ENCODE peak calls at places on chromosomes 16 and 17, in six cellular contexts. One of them, this sample, is unnamed.
A peak's percentile ranks its signal among the peaks of the same experiment; 100 is the strongest.

GRCh38 chr17:44623070-44623725 is 33.1 kb upstream of the MEIOC start:
- DNase-seq in CD8-positive, alpha-beta T cell: no peak
- DNase-seq in tibial nerve: no peak
- DNase-seq in fibroblast of pulmonary artery: no peak
- DNase-seq in foreskin fibroblast: no peak
- DNase-seq in CD4-positive, alpha-beta T cell: no peak
- DNase-seq in this sample: no peak

GRCh38 chr16:15976929-15977637 is 27.7 kb downstream of the ABCC1 start:
- DNase-seq in foreskin fibroblast: peak; percentile 65
- DNase-seq in fibroblast of pulmonary artery: peak; percentile 91
- DNase-seq in CD8-positive, alpha-beta T cell: no peak
- DNase-seq in tibial nerve: peak; percentile 31
- DNase-seq in CD4-positive, alpha-beta T cell: no peak
- DNase-seq in this sample: no peak

GRCh38 chr17:50090071-50090470 is 5.1 kb upstream of the PDK2 start:
- DNase-seq in tibial nerve: no peak
- DNase-seq in CD4-positive, alpha-beta T cell: no peak
- DNase-seq in foreskin fibroblast: no peak
- DNase-seq in fibroblast of pulmonary artery: no peak
- DNase-seq in CD8-positive, alpha-beta T cell: no peak
- DNase-seq in this sample: no peak

GRCh38 chr17:44217738-44218343 is 1.6 kb downstream of the UBTF start:
- DNase-seq in CD4-positive, alpha-beta T cell: no peak
- DNase-seq in fibroblast of pulmonary artery: no peak
- DNase-seq in tibial nerve: no peak
- DNase-seq in CD8-positive, alpha-beta T cell: no peak
- DNase-seq in foreskin fibroblast: no peak
- DNase-seq in this sample: no peak

GRCh38 chr17:63762106-63763078 is 11.0 kb downstream of the CCDC47 start:
- DNase-seq in tibial nerve: no peak
- DNase-seq in CD8-positive, alpha-beta T cell: no peak
- DNase-seq in CD4-positive, alpha-beta T cell: no peak
- DNase-seq in foreskin fibroblast: no peak
- DNase-seq in fibroblast of pulmonary artery: no peak
- DNase-seq in this sample: no peak

GRCh38 chr17:80720624-80721577 is 176.3 kb downstream of the RPTOR start:
- DNase-seq in tibial nerve: no peak
- DNase-seq in foreskin fibroblast: no peak
- DNase-seq in CD4-positive, alpha-beta T cell: peak; percentile 54
- DNase-seq in CD8-positive, alpha-beta T cell: peak; percentile 38
- DNase-seq in fibroblast of pulmonary artery: peak; percentile 62
- DNase-seq in this sample: no peak

GRCh38 chr16:75053791-75054555 is 55.1 kb downstream of the ZNRF1 start:
- DNase-seq in CD4-positive, alpha-beta T cell: no peak
- DNase-seq in foreskin fibroblast: peak; percentile 15
- DNase-seq in fibroblast of pulmonary artery: no peak
- DNase-seq in CD8-positive, alpha-beta T cell: no peak
- DNase-seq in tibial nerve: peak; percentile 27
- DNase-seq in this sample: no peak

GRCh38 chr16:54780266-54780665 is 150.4 kb upstream of the IRX5 start:
- DNase-seq in tibial nerve: no peak
- DNase-seq in fibroblast of pulmonary artery: no peak
- DNase-seq in CD8-positive, alpha-beta T cell: no peak
- DNase-seq in foreskin fibroblast: no peak
- DNase-seq in CD4-positive, alpha-beta T cell: no peak
- DNase-seq in this sample: no peak

GRCh38 chr17:15395091-15395490 is 53.7 kb upstream of the TEKT3 start:
- DNase-seq in fibroblast of pulmonary artery: no peak
- DNase-seq in tibial nerve: no peak
- DNase-seq in CD4-positive, alpha-beta T cell: no peak
- DNase-seq in CD8-positive, alpha-beta T cell: no peak
- DNase-seq in foreskin fibroblast: no peak
- DNase-seq in this sample: no peak

GRCh38 chr17:15399443-15399842 is 58.0 kb upstream of the TEKT3 start:
- DNase-seq in tibial nerve: no peak
- DNase-seq in fibroblast of pulmonary artery: no peak
- DNase-seq in CD8-positive, alpha-beta T cell: no peak
- DNase-seq in CD4-positive, alpha-beta T cell: no peak
- DNase-seq in foreskin fibroblast: no peak
- DNase-seq in this sample: no peak

GRCh38 chr17:15398291-15398690 is 56.9 kb upstream of the TEKT3 start:
- DNase-seq in CD4-positive, alpha-beta T cell: no peak
- DNase-seq in tibial nerve: no peak
- DNase-seq in CD8-positive, alpha-beta T cell: no peak
- DNase-seq in foreskin fibroblast: peak; percentile 82
- DNase-seq in fibroblast of pulmonary artery: peak; percentile 36
- DNase-seq in this sample: no peak

GRCh38 chr17:15397605-15398004 is 56.2 kb upstream of the TEKT3 start:
- DNase-seq in fibroblast of pulmonary artery: no peak
- DNase-seq in CD4-positive, alpha-beta T cell: no peak
- DNase-seq in CD8-positive, alpha-beta T cell: no peak
- DNase-seq in foreskin fibroblast: no peak
- DNase-seq in tibial nerve: no peak
- DNase-seq in this sample: no peak

DNA sequence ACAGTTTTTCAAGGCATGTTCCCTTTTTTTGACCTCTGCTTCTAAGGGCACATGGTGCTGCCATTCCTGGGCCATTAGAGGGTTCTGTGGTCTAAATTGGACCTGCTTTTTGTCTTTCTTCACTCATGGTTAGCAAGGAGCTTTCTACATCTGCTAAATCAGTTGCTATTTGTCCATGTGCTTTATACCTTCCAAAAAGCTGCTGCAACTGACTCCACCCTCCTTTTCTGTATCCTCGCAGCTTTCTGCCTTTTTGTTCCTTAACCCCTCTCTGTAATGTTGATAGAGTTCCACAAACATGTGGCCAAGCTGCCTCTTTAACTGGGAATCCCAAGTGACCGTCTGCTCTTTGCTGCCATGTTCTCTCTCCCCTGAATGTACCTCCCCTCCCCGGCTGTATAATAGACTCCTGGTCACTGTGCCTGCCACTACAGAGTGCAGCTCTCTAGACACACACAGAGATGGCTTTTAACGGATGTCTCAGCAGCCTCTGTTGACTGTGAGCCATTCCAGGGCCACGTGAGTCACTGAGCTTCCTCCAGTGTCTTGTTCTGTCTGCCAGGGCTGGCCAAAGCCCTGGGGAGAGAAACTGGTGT is 57.4 kb upstream of the TEKT3 start:
- DNase-seq in CD8-positive, alpha-beta T cell: no peak
- DNase-seq in CD4-positive, alpha-beta T cell: no peak
- DNase-seq in fibroblast of pulmonary artery: peak; percentile 30
- DNase-seq in tibial nerve: no peak
- DNase-seq in foreskin fibroblast: peak; percentile 79
- DNase-seq in this sample: no peak
- TF ChIP-seq CTCF in CD8-positive, alpha-beta T cell: no peak
- TF ChIP-seq CTCF in CD4-positive, alpha-beta T cell: no peak
- TF ChIP-seq CTCF in fibroblast of pulmonary artery: no peak
- TF ChIP-seq CTCF in tibial nerve: no peak
- TF ChIP-seq CTCF in foreskin fibroblast: no peak
- TF ChIP-seq CTCF in this sample: no peak

GRCh38 chr17:1108560-1108809 is 71.3 kb downstream of the ABR start:
- DNase-seq in tibial nerve: no peak
- DNase-seq in fibroblast of pulmonary artery: no peak
- DNase-seq in CD4-positive, alpha-beta T cell: no peak
- DNase-seq in foreskin fibroblast: peak; percentile 23
- DNase-seq in CD8-positive, alpha-beta T cell: no peak
- DNase-seq in this sample: no peak

GRCh38 chr17:1110844-1111598 is 68.8 kb downstream of the ABR start:
- DNase-seq in fibroblast of pulmonary artery: peak; percentile 79
- DNase-seq in foreskin fibroblast: peak; percentile 89
- DNase-seq in CD4-positive, alpha-beta T cell: no peak
- DNase-seq in tibial nerve: peak; percentile 28
- DNase-seq in CD8-positive, alpha-beta T cell: no peak
- DNase-seq in this sample: peak; percentile 94

GRCh38 chr17:1108810-1109605 is 70.8 kb downstream of the ABR start:
- DNase-seq in CD8-positive, alpha-beta T cell: peak; percentile 60
- DNase-seq in tibial nerve: peak; percentile 20
- DNase-seq in CD4-positive, alpha-beta T cell: peak; percentile 50
- DNase-seq in foreskin fibroblast: peak; percentile 84
- DNase-seq in fibroblast of pulmonary artery: peak; percentile 58
- DNase-seq in this sample: no peak

GRCh38 chr17:1110524-1110843 is 69.3 kb downstream of the ABR start:
- DNase-seq in CD8-positive, alpha-beta T cell: no peak
- DNase-seq in tibial nerve: no peak
- DNase-seq in foreskin fibroblast: no peak
- DNase-seq in CD4-positive, alpha-beta T cell: no peak
- DNase-seq in fibroblast of pulmonary artery: no peak
- DNase-seq in this sample: no peak

DNA sequence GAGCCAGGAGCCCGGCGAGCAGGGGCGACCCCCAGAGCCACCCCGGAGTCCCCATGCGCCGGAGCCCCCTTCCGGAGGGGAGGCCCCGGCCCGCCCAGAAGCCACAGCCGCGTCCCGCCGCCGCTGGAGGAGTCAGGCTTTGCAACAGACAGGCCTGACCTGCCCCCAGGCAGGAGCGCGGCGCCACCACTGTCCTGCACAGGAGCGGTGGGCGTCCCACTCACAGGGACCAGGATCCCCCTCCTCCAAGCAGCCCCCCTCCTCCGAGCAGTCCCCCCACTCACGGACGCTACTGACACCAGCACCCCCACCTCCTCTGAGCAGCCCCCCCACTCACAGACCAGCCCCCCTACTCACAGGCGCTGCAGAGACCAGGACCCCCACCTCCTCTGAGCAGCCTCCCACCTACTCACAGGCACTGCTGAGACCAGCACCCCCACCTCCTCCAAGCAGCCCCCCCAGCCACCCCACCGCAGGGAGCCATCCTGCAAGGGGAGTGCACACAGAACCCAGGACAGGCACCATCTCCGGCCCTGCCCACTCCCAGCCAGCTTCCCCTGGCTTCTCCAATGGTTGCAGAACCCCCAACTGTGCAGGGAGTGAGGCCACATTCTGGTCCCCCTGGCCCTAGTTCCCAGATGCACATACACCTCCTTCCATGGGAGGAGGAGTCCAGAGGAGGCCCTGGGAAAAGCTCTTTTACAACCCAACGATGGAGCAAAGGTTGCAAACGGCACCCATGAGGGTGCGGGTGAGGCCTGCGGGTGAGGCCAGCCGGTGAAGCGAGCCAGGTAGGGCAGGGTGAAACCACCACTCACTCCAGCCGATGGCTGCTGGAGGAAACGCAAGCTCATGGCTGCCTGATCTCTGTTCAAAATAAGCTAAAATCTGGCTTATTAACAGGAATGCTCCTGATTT is 69.9 kb downstream of the ABR start:
- DNase-seq in fibroblast of pulmonary artery: no peak
- DNase-seq in tibial nerve: no peak
- DNase-seq in foreskin fibroblast: no peak
- DNase-seq in CD8-positive, alpha-beta T cell: peak; percentile 26
- DNase-seq in CD4-positive, alpha-beta T cell: peak; percentile 29
- DNase-seq in this sample: no peak
- TF ChIP-seq CTCF in fibroblast of pulmonary artery: no peak
- TF ChIP-seq CTCF in tibial nerve: no peak
- TF ChIP-seq CTCF in foreskin fibroblast: no peak
- TF ChIP-seq CTCF in CD8-positive, alpha-beta T cell: no peak
- TF ChIP-seq CTCF in CD4-positive, alpha-beta T cell: no peak
- TF ChIP-seq CTCF in this sample: no peak

GRCh38 chr16:1154291-1154886 is 1.5 kb downstream of the CACNA1H start:
- DNase-seq in foreskin fibroblast: no peak
- DNase-seq in fibroblast of pulmonary artery: no peak
- DNase-seq in tibial nerve: no peak
- DNase-seq in CD4-positive, alpha-beta T cell: no peak
- DNase-seq in CD8-positive, alpha-beta T cell: no peak
- DNase-seq in this sample: no peak

GRCh38 chr16:1151424-1152122 is 1.3 kb upstream of the CACNA1H start:
- DNase-seq in fibroblast of pulmonary artery: no peak
- DNase-seq in foreskin fibroblast: no peak
- DNase-seq in tibial nerve: no peak
- DNase-seq in CD8-positive, alpha-beta T cell: no peak
- DNase-seq in CD4-positive, alpha-beta T cell: no peak
- DNase-seq in this sample: no peak

GRCh38 chr16:1152123-1152638 is 725 bp upstream of the CACNA1H start:
- DNase-seq in CD8-positive, alpha-beta T cell: peak; percentile 38
- DNase-seq in fibroblast of pulmonary artery: no peak
- DNase-seq in tibial nerve: no peak
- DNase-seq in foreskin fibroblast: peak; percentile 28
- DNase-seq in CD4-positive, alpha-beta T cell: peak; percentile 38
- DNase-seq in this sample: no peak

GRCh38 chr16:1153480-1154160 is 714 bp downstream of the CACNA1H start:
- DNase-seq in foreskin fibroblast: no peak
- DNase-seq in CD4-positive, alpha-beta T cell: no peak
- DNase-seq in fibroblast of pulmonary artery: no peak
- DNase-seq in CD8-positive, alpha-beta T cell: no peak
- DNase-seq in tibial nerve: no peak
- DNase-seq in this sample: no peak

DNA sequence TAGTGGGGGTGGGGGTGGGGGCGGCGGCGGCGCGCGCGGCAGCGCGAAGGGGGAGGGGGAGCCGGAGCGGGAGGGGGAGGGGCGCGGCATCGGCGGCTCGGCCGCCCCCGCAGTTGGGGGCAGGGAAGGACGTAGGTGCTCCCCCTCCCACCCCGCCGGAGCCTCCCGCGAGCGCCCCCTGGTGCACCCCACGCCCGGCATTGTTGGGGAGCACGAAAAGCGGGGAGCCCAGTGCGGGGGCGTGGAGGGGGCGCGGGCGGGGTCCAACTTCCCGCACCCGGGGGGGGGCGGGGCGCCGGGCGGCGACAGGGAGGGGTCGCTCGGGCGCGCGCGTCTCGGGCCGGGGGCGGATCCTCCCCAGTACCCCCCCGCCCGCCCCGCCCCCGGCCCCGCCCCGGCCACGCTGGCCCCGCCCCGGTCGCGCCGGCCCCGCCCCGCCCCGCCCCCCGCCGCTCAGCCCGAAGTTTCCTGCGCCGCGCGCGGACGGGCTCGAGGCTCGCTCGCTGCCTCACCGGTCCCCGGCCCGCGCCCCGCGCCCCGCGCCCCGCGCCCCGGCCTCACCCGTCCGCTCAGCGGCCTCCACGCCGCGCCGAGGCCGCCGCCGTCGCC is at the start of gene CACNA1H:
- DNase-seq in foreskin fibroblast: peak; percentile 36
- DNase-seq in CD4-positive, alpha-beta T cell: peak; percentile 41
- DNase-seq in CD8-positive, alpha-beta T cell: peak; percentile 46
- DNase-seq in tibial nerve: no peak
- DNase-seq in fibroblast of pulmonary artery: no peak
- DNase-seq in this sample: no peak
- TF ChIP-seq CTCF in foreskin fibroblast: no peak
- TF ChIP-seq CTCF in CD4-positive, alpha-beta T cell: no peak
- TF ChIP-seq CTCF in CD8-positive, alpha-beta T cell: peak; percentile 44
- TF ChIP-seq CTCF in tibial nerve: peak; percentile 41
- TF ChIP-seq CTCF in fibroblast of pulmonary artery: no peak
- TF ChIP-seq CTCF in this sample: peak; percentile 16

GRCh38 chr17:8012996-8013640 is 10.7 kb downstream of the GUCY2D start:
- DNase-seq in fibroblast of pulmonary artery: no peak
- DNase-seq in foreskin fibroblast: no peak
- DNase-seq in CD4-positive, alpha-beta T cell: no peak
- DNase-seq in CD8-positive, alpha-beta T cell: no peak
- DNase-seq in tibial nerve: no peak
- DNase-seq in this sample: no peak

GRCh38 chr17:8015236-8015956 is 13.0 kb downstream of the GUCY2D start:
- DNase-seq in CD8-positive, alpha-beta T cell: no peak
- DNase-seq in fibroblast of pulmonary artery: no peak
- DNase-seq in foreskin fibroblast: no peak
- DNase-seq in CD4-positive, alpha-beta T cell: no peak
- DNase-seq in tibial nerve: no peak
- DNase-seq in this sample: no peak

GRCh38 chr17:8012045-8012580 is 9.7 kb downstream of the GUCY2D start:
- DNase-seq in fibroblast of pulmonary artery: no peak
- DNase-seq in tibial nerve: no peak
- DNase-seq in CD8-positive, alpha-beta T cell: no peak
- DNase-seq in CD4-positive, alpha-beta T cell: no peak
- DNase-seq in foreskin fibroblast: no peak
- DNase-seq in this sample: no peak

GRCh38 chr17:8014558-8014850 is 12.1 kb downstream of the GUCY2D start:
- DNase-seq in tibial nerve: no peak
- DNase-seq in CD4-positive, alpha-beta T cell: no peak
- DNase-seq in CD8-positive, alpha-beta T cell: no peak
- DNase-seq in foreskin fibroblast: no peak
- DNase-seq in fibroblast of pulmonary artery: no peak
- DNase-seq in this sample: no peak

DNA sequence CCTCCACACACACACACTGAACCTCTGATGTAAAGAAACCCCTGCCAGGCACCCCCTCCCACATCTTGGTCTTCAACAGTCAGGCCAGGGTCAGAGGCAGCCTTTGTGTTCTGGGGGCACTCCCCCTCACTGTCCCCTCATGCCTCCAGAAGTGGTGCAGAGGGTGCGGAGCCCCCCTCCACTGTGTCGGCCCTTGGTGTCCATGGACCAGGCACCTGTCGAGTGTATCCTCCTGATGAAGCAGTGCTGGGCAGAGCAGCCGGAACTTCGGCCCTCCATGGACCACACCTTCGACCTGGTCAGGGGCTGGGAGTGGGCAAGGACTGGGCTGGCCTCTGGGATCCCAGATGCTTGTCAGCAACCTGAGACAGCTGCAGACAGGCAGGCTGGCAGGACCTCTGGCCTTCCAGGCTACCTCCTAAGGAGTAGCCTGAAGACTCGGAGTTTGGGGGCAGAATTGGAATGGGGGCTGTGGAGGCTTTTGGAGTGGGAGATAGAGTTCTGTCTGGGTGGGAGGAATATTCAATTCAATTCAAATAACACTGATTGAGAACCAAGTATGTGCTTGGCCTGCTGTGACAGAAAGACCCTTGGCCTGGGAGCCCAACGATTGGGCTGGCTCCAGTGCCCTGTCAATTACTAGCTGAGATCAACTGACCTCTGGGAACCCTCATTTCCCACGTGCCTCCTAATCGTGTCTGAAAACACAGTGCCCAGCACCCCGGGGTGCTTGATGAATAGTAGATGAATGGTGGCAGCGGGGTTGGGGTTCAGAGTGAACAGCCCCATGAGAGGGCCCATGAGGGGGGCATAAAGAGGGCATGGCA is 11.5 kb downstream of the GUCY2D start:
- DNase-seq in foreskin fibroblast: no peak
- DNase-seq in tibial nerve: no peak
- DNase-seq in CD8-positive, alpha-beta T cell: no peak
- DNase-seq in fibroblast of pulmonary artery: no peak
- DNase-seq in CD4-positive, alpha-beta T cell: no peak
- DNase-seq in this sample: no peak
- TF ChIP-seq CTCF in foreskin fibroblast: no peak
- TF ChIP-seq CTCF in tibial nerve: no peak
- TF ChIP-seq CTCF in CD8-positive, alpha-beta T cell: no peak
- TF ChIP-seq CTCF in fibroblast of pulmonary artery: no peak
- TF ChIP-seq CTCF in CD4-positive, alpha-beta T cell: no peak
- TF ChIP-seq CTCF in this sample: no peak